ENCODE peak calls at places on chromosomes 13 and 19, in six cellular contexts. G is HFF-Myc; H is ascending aorta; S is CD8-positive, alpha-beta T cell; J is Peyer's patch; E is fibroblast of pulmonary artery. D is an unnamed sample.

GRCh38 chr13:72437458-72437857 is 290.0 kb downstream of the MZT1 start:
- DNase-seq in H (no peak), E (peak; percentile 4), J (no peak), S (no peak), G (no peak), D (no peak)

GRCh38 chr13:31012285-31013024 is 80.0 kb downstream of the TEX26 start:
- DNase-seq in G (no peak), E (peak; percentile 58), J (no peak), S (no peak), H (no peak), D (no peak)

GRCh38 chr13:31469377-31469776 is 269.6 kb downstream of the B3GLCT start:
- DNase-seq in S (no peak), E (no peak), G (no peak), H (no peak), J (no peak), D (no peak)

GRCh38 chr19:50562996-50563395 is 5.2 kb downstream of the LRRC4B start:
- DNase-seq in G (no peak), J (no peak), H (no peak), S (no peak), E (no peak), D (no peak)

GRCh38 chr13:64758520-64758919 is 2471.6 kb downstream of the PCDH9 start:
- DNase-seq in S (no peak), E (peak; percentile 36), H (no peak), J (no peak), G (no peak), D (no peak)

GRCh38 chr13:48158290-48158689 is 63.4 kb upstream of the MED4 start:
- DNase-seq in E (no peak), H (no peak), G (no peak), S (no peak), J (no peak), D (no peak)

GRCh38 chr19:30864460-30865215 is 484.6 kb downstream of the TSHZ3 start:
- DNase-seq in G (no peak), J (no peak), E (no peak), H (peak; percentile 43), S (no peak), D (no peak)

GRCh38 chr13:78816154-78816553 is 157.2 kb upstream of the OBI1 start:
- DNase-seq in E (no peak), H (no peak), J (no peak), S (no peak), G (no peak), D (no peak)

GRCh38 chr19:18300930-18301717 is 19.7 kb upstream of the JUND start:
- DNase-seq in E (peak; percentile 55), S (no peak), J (peak; percentile 87), G (no peak), H (peak; percentile 96), D (no peak)

DNA sequence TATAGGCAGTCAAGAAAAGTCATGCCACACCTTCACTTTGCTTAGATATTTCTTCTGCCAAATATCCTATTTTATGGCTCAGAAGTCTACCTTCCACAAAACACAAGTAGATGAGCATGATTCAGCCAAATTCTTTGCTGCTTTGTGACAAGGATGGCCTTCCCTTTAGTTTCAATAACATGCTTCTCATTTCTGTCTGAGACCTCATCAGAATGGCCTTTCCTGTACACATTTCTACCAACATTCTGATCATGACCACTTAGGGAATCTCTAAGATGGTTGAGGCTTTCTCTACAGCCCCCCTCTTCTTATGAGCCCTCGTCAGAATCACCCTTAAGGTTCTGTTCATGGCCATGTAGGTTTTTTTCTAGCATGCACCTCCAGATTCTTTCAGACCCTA is 96.2 kb downstream of the COL4A2 start:
- DNase-seq in J (no peak), H (no peak), G (no peak), S (no peak), E (peak; percentile 68), D (no peak)
- TF ChIP-seq CTCF in J (no peak), H (no peak), G (no peak), S (no peak), E (no peak), D (no peak)

DNA sequence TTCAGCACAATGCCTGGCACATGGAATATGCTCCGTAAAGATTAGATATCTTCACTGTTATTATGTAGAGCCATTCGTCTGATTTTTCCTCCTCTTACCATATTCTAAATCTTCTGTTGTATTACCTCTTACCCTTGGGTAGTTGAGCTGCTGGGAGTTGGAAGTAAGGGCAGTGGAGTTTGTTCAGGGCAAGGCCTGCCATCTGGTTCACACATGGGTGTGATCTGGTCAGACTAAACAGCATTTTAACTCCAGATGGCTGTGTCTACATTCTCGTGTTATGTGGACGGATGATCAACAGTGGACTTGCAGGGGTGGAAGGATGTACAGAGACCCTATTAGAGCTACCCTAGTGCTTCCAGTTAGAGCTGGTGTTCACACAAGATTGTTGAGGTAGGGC is 164.9 kb downstream of the ZIC5 start:
- DNase-seq in G (no peak), J (no peak), E (no peak), H (no peak), S (no peak), D (no peak)
- TF ChIP-seq CTCF in G (no peak), J (no peak), E (no peak), H (no peak), S (no peak), D (no peak)

DNA sequence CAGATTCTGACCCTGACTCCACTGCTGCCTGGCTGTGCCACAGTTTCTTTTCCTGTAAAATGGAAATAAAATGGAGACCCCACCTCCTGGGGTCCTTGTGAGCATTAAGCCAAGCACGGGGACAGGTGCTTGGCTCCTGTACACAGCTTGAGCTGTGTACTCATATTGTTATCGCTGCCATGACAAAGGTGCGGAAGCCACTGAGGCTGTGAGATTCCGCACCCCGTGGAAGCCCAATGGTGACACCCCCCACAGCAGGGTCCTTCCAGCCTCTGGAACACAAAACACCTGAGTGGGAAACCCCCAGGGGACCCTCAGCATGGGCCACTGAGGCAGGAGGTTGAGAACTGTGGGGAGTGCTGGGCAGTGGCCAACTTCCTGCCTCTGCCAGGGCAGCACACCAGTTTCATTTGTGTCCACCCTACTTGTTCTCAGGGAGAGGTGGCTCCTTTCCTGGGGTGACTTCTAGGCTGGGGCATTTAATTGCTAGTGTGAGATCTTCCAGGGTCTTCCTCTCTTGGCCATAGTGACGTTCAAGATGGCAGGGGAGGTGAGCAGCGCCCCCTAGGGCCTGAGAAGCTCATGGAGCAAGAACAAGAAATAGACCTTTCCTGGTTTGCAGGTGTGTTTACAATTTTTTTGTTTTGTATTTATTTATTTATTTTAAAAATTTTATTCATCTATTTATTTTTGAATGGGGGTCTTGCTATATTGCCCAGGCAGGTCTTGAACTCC is 5.4 kb upstream of the JSRP1 start:
- DNase-seq in G (no peak), S (peak; percentile 66), E (peak; percentile 38), J (peak; percentile 82), H (no peak), D (no peak)
- TF ChIP-seq CTCF in G (peak; percentile 84), S (peak; percentile 58), E (peak; percentile 67), J (no peak), H (no peak), D (peak; percentile 76)

GRCh38 chr19:9885077-9885552 is 50.0 kb downstream of the PIN1 start:
- DNase-seq in H (no peak), J (no peak), G (no peak), E (peak; percentile 53), S (no peak), D (no peak)
- TF ChIP-seq CTCF in H (peak; percentile 22), J (no peak), G (peak; percentile 40), E (peak; percentile 58), S (no peak), D (no peak)

DNA sequence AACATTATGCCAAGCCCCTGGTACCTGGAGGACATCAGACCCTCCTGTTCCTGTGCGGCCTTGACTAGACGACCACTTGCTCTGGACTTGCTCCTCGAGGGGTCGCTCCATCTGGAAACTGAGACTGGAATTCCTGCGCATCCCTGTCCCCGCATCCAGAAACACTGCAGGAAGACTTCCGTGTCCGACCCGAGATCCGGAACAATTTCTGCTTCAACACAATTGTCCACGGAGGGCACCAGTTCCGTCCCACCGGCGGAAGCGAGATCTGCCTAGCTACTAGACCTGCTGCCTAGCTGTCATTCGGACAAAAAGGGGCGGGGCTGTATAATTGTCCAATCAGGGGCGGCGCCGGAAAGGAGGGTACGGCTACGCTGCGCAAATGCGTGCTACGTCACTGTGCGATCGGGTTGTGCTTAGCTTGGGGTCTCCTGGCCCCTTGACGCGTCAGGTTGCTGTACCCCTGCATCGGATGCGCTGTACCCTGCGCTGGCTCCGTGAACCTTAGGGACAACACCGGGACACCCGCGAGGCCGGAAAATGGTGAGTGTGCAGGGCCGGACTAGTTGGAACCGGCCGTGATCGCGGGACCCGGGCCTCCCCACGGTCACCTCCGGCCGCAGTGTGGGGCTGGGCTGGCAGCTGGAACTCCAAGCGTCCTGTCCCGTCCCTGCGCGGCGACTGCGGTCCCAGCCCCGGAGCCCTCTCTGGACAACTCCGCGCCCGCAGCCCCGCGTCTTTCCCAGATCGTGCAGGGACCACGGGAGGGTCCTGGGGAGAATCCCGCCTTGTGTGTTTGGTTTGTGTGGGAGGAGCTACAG is at the start of the genes ZNF490 and ZNF791:
- DNase-seq in S (peak; percentile 97), J (peak; percentile 99), E (peak; percentile 98), G (peak; percentile 97), H (peak; percentile 99), D (peak; percentile 96)
- TF ChIP-seq CTCF in S (no peak), J (peak; percentile 1), E (no peak), G (no peak), H (no peak), D (no peak)

DNA sequence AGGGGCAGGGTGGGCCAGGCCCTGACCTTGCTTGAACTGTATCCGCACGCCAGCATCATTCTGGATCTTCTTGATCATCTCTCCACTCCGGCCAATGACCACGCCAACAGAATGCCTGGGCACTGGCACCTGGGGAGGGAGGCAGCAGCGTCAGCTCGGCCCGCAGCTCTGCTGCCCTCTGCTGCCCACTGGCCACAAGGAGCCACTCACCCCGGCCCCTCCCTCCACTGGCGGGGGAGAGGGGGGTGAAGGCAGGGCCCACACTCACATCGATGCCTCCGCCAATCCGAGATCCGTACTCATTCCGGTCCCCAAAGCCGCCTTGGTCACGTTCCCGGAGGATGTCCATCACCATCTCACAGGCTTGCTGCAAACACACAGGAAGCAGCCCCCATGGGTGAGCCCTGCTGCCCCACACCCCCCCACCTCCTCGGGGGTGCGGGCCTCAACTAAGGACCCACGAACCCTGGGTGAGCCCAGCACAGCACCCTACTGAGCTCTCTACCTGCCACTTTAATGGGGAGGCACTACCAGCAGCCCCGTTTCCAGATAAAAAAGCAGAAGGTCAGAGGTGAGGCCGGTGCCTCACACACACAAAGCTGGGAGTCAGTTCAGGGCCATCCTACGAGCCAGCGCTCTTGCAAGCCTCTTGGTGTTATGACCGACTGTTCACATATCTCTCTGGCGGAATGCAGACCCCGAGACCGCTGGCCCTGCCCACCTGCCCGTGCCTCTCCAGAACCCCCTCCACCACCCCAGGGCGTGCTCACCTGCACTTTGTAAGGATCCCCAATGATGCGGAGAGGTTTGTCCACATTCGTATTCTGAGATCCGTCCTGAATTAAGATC is 6.7 kb downstream of the KHSRP start:
- DNase-seq in J (no peak), E (peak; percentile 28), H (no peak), S (no peak), G (no peak), D (no peak)
- TF ChIP-seq CTCF in J (no peak), E (peak; percentile 38), H (no peak), S (no peak), G (peak; percentile 37), D (peak; percentile 59)

D was measured in type B pancreatic cell.